ENCODE peak calls at places on chromosomes 7 and 10, in ten cellular contexts. M is thoracic aorta, J is WTC11, F is body of pancreas, V is upper lobe of right lung, X is transverse colon, S is tibial nerve, N is fibroblast of mammary gland, U is tibial artery, L is glutamatergic neuron. B is an unnamed sample.

GRCh38 chr7:130278892-130279690 is 12.4 kb downstream of the CPA2 start:
- DNase-seq in N (peak; percentile 93), S (no peak), U (no peak), M (no peak), L (no peak), F (no peak), J (no peak), V (no peak), X (no peak), B (no peak)

GRCh38 chr10:36766921-36767320 is 358.5 kb upstream of the ANKRD30A start:
- DNase-seq in V (no peak), U (no peak), J (no peak), S (no peak), N (no peak), F (no peak), L (no peak), X (no peak), M (no peak), B (no peak)

GRCh38 chr7:82050134-82050533 is 280.3 kb upstream of the HGF start:
- DNase-seq in S (no peak), F (no peak), L (no peak), X (no peak), V (no peak), N (peak; percentile 91), J (no peak), M (no peak), U (no peak), B (peak; percentile 22)

GRCh38 chr10:105770813-105771212 is 1129.7 kb downstream of the SORCS3 start:
- DNase-seq in L (no peak), V (no peak), S (no peak), N (no peak), X (no peak), U (no peak), J (no peak), M (no peak), F (no peak), B (no peak)

GRCh38 chr10:33265621-33266020 is 68.8 kb downstream of the NRP1 start:
- DNase-seq in N (no peak), X (peak; percentile 67), F (peak; percentile 66), L (no peak), M (no peak), S (no peak), J (no peak), U (no peak), V (no peak), B (no peak)

GRCh38 chr7:17530741-17531417 is 232.4 kb downstream of the AHR start:
- DNase-seq in V (no peak), M (no peak), L (no peak), J (no peak), U (no peak), X (no peak), S (no peak), N (peak; percentile 63), F (no peak), B (no peak)

GRCh38 chr10:29158066-29158465 is 130.8 kb upstream of the LYZL1 start:
- DNase-seq in L (no peak), M (no peak), N (no peak), U (no peak), X (no peak), F (no peak), V (no peak), S (no peak), J (no peak), B (no peak)

GRCh38 chr7:55588379-55588699 is 16.0 kb upstream of the VOPP1 start:
- DNase-seq in N (no peak), J (no peak), L (no peak), M (no peak), F (peak; percentile 29), X (no peak), S (no peak), U (no peak), V (no peak), B (no peak)

GRCh38 chr7:39691821-39692220 is 68.4 kb downstream of the RALA start:
- DNase-seq in U (no peak), X (no peak), V (no peak), J (no peak), L (no peak), N (peak; percentile 70), S (no peak), M (no peak), F (no peak), B (no peak)

GRCh38 chr7:32257632-32258031 is 187.4 kb upstream of the PDE1C start:
- DNase-seq in S (no peak), X (no peak), U (no peak), V (no peak), L (no peak), N (no peak), F (no peak), J (no peak), M (no peak), B (no peak)

GRCh38 chr7:64907641-64908326 is 4.7 kb downstream of the ZNF273 start:
- DNase-seq in X (no peak), U (no peak), F (no peak), M (no peak), V (no peak), N (no peak), J (no peak), S (no peak), L (no peak), B (no peak)

GRCh38 chr7:39910108-39910869 is 39.8 kb upstream of the CDK13 start:
- DNase-seq in S (no peak), M (no peak), N (peak; percentile 58), U (no peak), J (no peak), F (peak; percentile 19), L (no peak), V (no peak), X (no peak), B (no peak)

GRCh38 chr10:113553149-113553548 is 296 bp downstream of the HABP2 start:
- DNase-seq in V (no peak), S (no peak), M (no peak), X (no peak), L (no peak), F (no peak), U (no peak), N (no peak), J (no peak), B (no peak)

DNA sequence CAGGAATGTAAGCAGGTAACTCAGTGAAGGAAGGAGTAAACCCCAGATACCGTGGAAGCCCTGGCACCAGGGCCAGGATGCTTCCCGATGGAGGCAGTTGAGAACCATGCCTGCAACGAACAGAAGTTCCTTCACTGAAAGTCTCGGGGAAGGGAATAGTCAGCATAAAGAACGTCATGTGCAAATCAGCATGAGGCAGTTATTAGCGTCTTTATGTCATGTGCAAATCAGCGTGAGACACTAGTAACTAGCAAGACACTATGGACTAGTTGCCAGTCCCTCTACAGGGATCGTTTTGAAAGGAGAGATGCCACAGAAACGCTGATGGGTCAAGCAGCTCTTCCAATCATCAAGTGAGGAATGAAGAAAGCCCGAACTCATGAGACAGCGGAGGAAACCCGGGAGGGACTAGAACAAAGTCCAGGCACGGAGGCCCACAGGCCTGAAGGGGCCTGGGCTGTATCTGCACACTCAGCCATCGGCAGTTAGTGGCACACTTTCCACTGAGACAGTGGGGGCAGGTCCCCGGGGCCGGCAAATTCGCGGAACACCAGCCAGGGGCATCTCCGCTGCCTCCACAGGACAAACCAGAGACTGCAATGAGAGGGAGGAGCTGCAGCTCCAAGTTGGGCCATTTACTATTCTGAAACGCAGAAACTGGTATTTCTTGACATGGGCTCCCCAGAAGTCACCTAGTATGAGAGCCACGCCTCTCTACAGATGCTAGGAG is 109.6 kb downstream of the SFMBT2 start:
- DNase-seq in J (peak; percentile 69), V (no peak), L (peak; percentile 64), S (no peak), X (no peak), M (no peak), F (no peak), N (no peak), U (no peak), B (no peak)
- TF ChIP-seq CTCF in J (peak; percentile 27), V (peak; percentile 15), L (peak; percentile 51), S (no peak), X (no peak), M (no peak), F (no peak), N (peak; percentile 10), U (no peak), B (no peak)

GRCh38 chr7:116259821-116260440 is 49.6 kb downstream of the TES start:
- DNase-seq in M (no peak), S (no peak), N (peak; percentile 83), X (no peak), J (no peak), V (no peak), L (no peak), U (no peak), F (no peak), B (no peak)
- TF ChIP-seq CTCF in M (no peak), S (no peak), N (no peak), X (no peak), J (no peak), V (no peak), L (no peak), U (no peak), F (no peak), B (no peak)

GRCh38 chr7:50369408-50370026 is 65.0 kb downstream of the IKZF1 start:
- DNase-seq in F (no peak), U (no peak), L (no peak), V (no peak), X (no peak), M (no peak), S (no peak), N (peak; percentile 32), J (no peak), B (no peak)
- TF ChIP-seq CTCF in F (peak; percentile 38), U (no peak), L (peak; percentile 82), V (peak; percentile 59), X (peak; percentile 15), M (no peak), S (no peak), N (peak; percentile 59), J (peak; percentile 71), B (no peak)

GRCh38 chr10:121065330-121065729 is 214.2 kb downstream of the WDR11 start:
- DNase-seq in F (no peak), U (no peak), M (no peak), X (no peak), L (no peak), V (no peak), S (no peak), J (no peak), N (no peak), B (no peak)

GRCh38 chr10:121073743-121074142 is 222.6 kb downstream of the WDR11 start:
- DNase-seq in N (no peak), F (no peak), J (no peak), L (no peak), U (no peak), X (no peak), S (no peak), V (no peak), M (no peak), B (no peak)

GRCh38 chr10:121070671-121071070 is 219.5 kb downstream of the WDR11 start:
- DNase-seq in J (no peak), X (peak; percentile 23), F (no peak), L (no peak), V (no peak), N (no peak), M (no peak), S (no peak), U (no peak), B (no peak)

GRCh38 chr10:121069061-121069850 is 218.1 kb downstream of the WDR11 start:
- DNase-seq in X (no peak), U (no peak), F (no peak), V (no peak), L (no peak), J (no peak), N (no peak), M (no peak), S (no peak), B (no peak)

DNA sequence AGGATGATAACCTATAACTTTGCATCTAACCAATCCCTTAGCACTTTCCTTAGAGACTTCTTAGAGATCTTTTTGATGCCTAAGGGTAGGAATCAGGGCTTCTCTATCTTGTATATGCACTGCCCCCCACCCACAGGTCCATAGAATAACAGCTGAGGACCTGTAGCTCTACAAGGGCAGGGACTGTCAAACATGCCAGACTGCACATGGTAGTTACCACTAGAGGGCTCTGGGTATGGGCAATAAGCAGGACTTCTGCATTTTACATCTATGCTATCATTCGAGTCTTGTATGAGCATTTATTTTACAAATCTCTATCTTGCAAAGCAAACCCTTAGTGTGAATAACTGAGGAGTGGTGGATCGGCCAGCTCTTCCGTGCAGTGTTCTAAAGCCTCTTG is 219.1 kb downstream of the WDR11 start:
- DNase-seq in F (peak; percentile 13), L (no peak), X (peak; percentile 24), V (no peak), N (no peak), M (no peak), S (no peak), J (peak; percentile 30), U (no peak), B (no peak)
- TF ChIP-seq CTCF in F (no peak), L (peak; percentile 49), X (peak; percentile 40), V (peak; percentile 51), N (no peak), M (no peak), S (no peak), J (peak; percentile 24), U (no peak), B (no peak)